ENCODE peak calls at places on chromosome 1, in four cellular contexts. G is fibroblast of lung, U is spleen, V is cardiac fibroblast. W is an unnamed sample.
A peak's percentile ranks its signal among the peaks of the same experiment; 100 is the strongest.

GRCh38 chr1:222416001-222416791 is 131.7 kb downstream of the HHIPL2 start:
- DNase-seq in G (peak; percentile 33), U (no peak), V (no peak), W (no peak)

GRCh38 chr1:17201201-17202021 is 3.5 kb upstream of the PADI1 start:
- DNase-seq in G (peak; percentile 27), U (peak; percentile 29), V (no peak), W (no peak)

GRCh38 chr1:36918604-36919003 is 115.7 kb downstream of the GRIK3 start:
- DNase-seq in G (no peak), U (no peak), V (no peak), W (no peak)

GRCh38 chr1:54721719-54722118 is 6.1 kb downstream of the TTC4 start:
- DNase-seq in G (no peak), U (no peak), V (no peak), W (no peak)

GRCh38 chr1:28322209-28322608 is 6.6 kb upstream of the MED18 start:
- DNase-seq in G (no peak), U (no peak), V (no peak), W (no peak)

GRCh38 chr1:59434336-59434735 is 137.4 kb downstream of the FGGY start:
- DNase-seq in G (peak; percentile 52), U (no peak), V (peak; percentile 32), W (no peak)

GRCh38 chr1:231626951-231627614 is 493 bp downstream of the DISC1 start:
- DNase-seq in G (peak; percentile 45), U (peak; percentile 91), V (peak; percentile 53), W (no peak)

GRCh38 chr1:153542956-153543737 is 2.4 kb upstream of the S100A5 start:
- DNase-seq in G (peak; percentile 37), U (peak; percentile 16), V (no peak), W (peak; percentile 54)

GRCh38 chr1:61640531-61641125 is 84.3 kb downstream of the TM2D1 start:
- DNase-seq in G (no peak), U (no peak), V (no peak), W (peak; percentile 31)

DNA sequence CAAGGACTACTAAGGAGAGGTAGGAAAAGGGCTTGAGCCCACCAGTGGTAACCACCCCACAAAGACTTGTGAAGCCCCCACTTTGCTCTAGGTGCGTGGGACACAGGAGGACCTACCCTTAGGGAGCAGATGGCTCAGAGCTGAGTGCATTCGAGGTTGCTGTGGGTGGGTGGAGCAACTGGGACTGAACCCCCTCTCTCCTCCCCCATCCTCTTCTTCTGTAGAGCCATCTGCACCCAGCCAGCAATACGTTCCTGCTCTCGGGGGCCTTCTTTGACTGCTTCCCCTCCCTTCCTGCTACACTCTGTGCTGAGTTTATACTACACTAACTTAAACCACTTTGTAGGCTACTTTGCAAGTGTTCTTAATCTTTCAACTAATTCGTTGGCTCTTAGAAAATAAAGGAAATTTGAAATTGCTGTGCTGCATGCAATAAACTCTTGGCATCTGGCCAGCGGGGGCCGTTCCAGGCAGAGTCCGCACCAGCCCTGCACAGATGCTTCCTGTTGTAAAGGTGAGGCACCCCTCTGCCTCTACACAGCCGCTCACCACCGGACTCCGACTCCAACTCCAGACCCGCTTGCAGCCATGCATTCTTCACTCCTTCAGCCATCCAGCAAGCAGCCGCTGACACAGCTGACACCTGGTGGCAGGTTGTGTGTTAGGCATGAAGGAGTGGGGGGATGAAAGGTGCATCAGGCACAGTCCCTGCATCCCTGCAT is 57.2 kb downstream of the GLIS1 start:
- DNase-seq in G (peak; percentile 22), U (no peak), V (peak; percentile 34), W (no peak)
- TF ChIP-seq CTCF in G (no peak), U (peak; percentile 23), V (peak; percentile 52), W (peak; percentile 40)

GRCh38 chr1:217134857-217135568 is 411.8 kb upstream of the ESRRG start:
- DNase-seq in G (peak; percentile 12), U (no peak), V (no peak), W (peak; percentile 5)
- H3K4me3 ChIP-seq in G (peak overlapping the region; percentile 50), U (no peak overlapping the region), V (peak overlapping the region; percentile 38), W (peak overlapping the region; percentile 19)

GRCh38 chr1:84492726-84493125 is 13.5 kb upstream of the SPATA1 start:
- DNase-seq in G (peak; percentile 18), U (no peak), V (no peak), W (no peak)

GRCh38 chr1:84493747-84494146 is 12.4 kb upstream of the SPATA1 start:
- DNase-seq in G (no peak), U (no peak), V (no peak), W (no peak)

GRCh38 chr1:84502892-84503291 is 3.3 kb upstream of the SPATA1 start:
- DNase-seq in G (no peak), U (no peak), V (no peak), W (no peak)

GRCh38 chr1:84496498-84496897 is 9.7 kb upstream of the SPATA1 start:
- DNase-seq in G (no peak), U (no peak), V (no peak), W (no peak)

GRCh38 chr1:84497631-84498278 is 8.4 kb upstream of the SPATA1 start:
- DNase-seq in G (no peak), U (no peak), V (no peak), W (no peak)
- TF ChIP-seq CTCF in G (no peak), U (no peak), V (no peak), W (no peak)

GRCh38 chr1:26190373-26190987 is at the start of gene CATSPER4:
- DNase-seq in G (peak; percentile 10), U (no peak), V (peak; percentile 20), W (peak; percentile 19)
- H3K4me3 ChIP-seq in G (no peak within 1 kb of the TSS), U (no peak within 1 kb of the TSS), V (no peak within 1 kb of the TSS), W (no peak within 1 kb of the TSS)

DNA sequence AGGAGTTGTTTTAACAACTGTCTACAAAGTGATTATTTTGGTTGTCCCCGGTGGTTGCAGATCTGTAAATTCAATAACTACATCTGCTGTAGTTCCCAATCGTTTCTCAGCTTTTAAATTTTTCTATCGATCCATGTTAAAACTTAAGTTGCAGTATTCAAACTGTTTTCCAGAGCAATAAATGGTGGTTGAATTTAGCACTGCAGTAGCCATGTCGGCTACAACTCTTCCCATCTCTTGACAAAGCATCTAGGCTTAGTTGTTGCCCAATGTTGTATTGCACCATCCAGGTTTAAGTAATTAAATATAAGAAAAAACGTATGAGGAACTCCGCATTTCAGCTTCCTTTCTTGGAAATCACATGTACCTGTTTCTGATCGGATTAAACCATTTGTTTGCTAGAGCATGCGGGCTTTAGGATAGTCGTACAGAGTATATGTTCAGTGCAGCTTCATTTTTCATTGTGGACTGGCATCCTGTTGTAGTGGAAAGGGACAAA is 996 bp downstream of the CNIH4 start:
- DNase-seq in G (peak; percentile 31), U (no peak), V (peak; percentile 67), W (peak; percentile 81)
- TF ChIP-seq CTCF in G (no peak), U (peak; percentile 56), V (no peak), W (no peak)

DNA sequence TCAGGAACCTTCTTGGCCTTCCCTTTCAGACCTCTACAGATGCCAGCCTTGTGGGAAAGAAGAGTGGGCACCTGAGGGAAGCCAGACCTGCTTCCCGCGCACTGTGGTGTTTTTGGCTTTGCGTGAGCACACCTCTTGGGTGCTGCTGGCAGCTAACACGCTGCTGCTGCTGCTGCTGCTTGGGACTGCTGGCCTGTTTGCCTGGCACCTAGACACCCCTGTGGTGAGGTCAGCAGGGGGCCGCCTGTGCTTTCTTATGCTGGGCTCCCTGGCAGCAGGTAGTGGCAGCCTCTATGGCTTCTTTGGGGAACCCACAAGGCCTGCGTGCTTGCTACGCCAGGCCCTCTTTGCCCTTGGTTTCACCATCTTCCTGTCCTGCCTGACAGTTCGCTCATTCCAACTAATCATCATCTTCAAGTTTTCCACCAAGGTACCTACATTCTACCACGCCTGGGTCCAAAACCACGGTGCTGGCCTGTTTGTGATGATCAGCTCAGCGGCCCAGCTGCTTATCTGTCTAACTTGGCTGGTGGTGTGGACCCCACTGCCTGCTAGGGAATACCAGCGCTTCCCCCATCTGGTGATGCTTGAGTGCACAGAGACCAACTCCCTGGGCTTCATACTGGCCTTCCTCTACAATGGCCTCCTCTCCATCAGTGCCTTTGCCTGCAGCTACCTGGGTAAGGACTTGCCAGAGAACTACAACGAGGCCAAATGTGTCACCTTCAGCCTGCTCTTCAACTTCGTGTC is 995 bp upstream of the ZBTB48 start:
- DNase-seq in G (no peak), U (peak; percentile 80), V (no peak), W (no peak)
- H3K4me3 ChIP-seq in G (no peak overlapping the region), U (no peak overlapping the region), V (no peak overlapping the region), W (no peak overlapping the region)

DNA sequence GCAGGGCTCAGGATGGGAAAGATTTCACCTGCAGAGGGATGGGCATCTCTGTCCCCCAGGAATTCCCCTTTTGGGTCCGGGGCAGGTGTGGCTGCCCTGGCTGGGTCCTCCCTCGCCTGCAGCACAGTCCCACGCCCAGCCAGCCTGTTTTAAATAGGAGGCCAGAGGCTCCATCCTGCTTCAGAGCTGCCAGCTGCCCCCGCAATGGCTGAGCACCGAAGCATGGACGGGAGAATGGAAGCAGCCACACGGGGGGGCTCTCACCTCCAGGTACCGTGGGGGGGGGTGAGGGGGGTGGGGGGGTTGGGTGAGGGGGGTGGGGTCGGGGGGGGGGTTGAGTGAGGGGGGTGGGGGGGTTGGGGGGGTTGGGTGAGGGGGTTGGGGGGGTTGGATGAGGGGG is 3.6 kb downstream of the SCNN1D start:
- DNase-seq in G (no peak), U (no peak), V (no peak), W (no peak)
- TF ChIP-seq CTCF in G (no peak), U (no peak), V (no peak), W (no peak)

GRCh38 chr1:107430540-107431228 is 289.8 kb downstream of the NTNG1 start:
- DNase-seq in G (peak; percentile 42), U (no peak), V (peak; percentile 42), W (peak; percentile 59)
- H3K4me3 ChIP-seq in G (no peak overlapping the region), U (no peak overlapping the region), V (no peak overlapping the region), W (no peak overlapping the region)

DNA sequence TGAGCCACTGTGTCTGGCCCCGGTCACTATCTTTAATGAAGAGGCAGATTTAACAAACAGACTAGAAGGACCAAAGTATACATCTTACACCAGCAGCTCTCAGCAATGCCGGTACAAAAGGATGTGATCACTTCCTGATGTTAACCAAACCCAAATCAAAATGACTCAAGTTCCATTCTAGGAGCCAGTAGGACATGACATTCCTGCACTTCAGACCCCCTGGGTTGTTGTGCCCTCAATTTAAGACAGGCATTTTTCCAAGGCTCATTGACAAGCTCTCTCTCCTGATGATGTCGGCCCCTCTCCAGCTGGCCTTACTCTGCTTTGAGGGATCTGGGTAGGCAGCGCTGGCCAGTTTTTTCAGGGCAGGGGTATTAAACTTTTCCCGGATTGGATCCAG is 35.1 kb downstream of the YARS1 start:
- DNase-seq in G (peak; percentile 50), U (no peak), V (no peak), W (peak; percentile 37)
- TF ChIP-seq CTCF in G (no peak), U (no peak), V (no peak), W (no peak)

W was measured in fibroblast of mammary gland.